ENCODE peak calls at places on chromosomes 2 and 18, in six cellular contexts. S, V, C, Y, Q and O are unnamed samples.

GRCh38 chr2:118202707-118203303 is 114.5 kb downstream of the INSIG2 start:
- DNase-seq in S (peak; percentile 77), V (peak; percentile 36), C (peak; percentile 57), Y (peak; percentile 54), Q (no peak), O (no peak)

GRCh38 chr2:85785027-85785822 is 31.4 kb downstream of the ATOH8 start:
- DNase-seq in S (no peak), V (peak; percentile 23), C (no peak), Y (no peak), Q (no peak), O (no peak)

GRCh38 chr2:217599906-217600305 is 402.9 kb downstream of the TNS1 start:
- DNase-seq in S (no peak), V (peak; percentile 29), C (no peak), Y (no peak), Q (no peak), O (no peak)

GRCh38 chr2:219495531-219496122 is 3.1 kb upstream of the GMPPA start:
- DNase-seq in S (peak; percentile 91), V (peak; percentile 74), C (peak; percentile 76), Y (peak; percentile 85), Q (peak; percentile 21), O (peak; percentile 64)

GRCh38 chr2:235230809-235231601 is 262.8 kb upstream of the AGAP1 start:
- DNase-seq in S (no peak), V (no peak), C (no peak), Y (no peak), Q (no peak), O (no peak)

GRCh38 chr2:68357608-68358337 is 7.3 kb upstream of the PLEK start:
- DNase-seq in S (peak; percentile 56), V (peak; percentile 58), C (peak; percentile 21), Y (peak; percentile 52), Q (no peak), O (peak; percentile 51)

GRCh38 chr2:228180126-228181097 is 1.1 kb downstream of the SPHKAP start:
- DNase-seq in S (peak; percentile 67), V (no peak), C (no peak), Y (no peak), Q (no peak), O (no peak)

GRCh38 chr18:74186661-74187060 is 38.3 kb downstream of the TIMM21 start:
- DNase-seq in S (no peak), V (no peak), C (no peak), Y (no peak), Q (no peak), O (no peak)

GRCh38 chr2:191625016-191625415 is 52.9 kb upstream of the NABP1 start:
- DNase-seq in S (no peak), V (no peak), C (no peak), Y (peak; percentile 75), Q (no peak), O (no peak)

GRCh38 chr18:58438161-58438983 is 190.5 kb downstream of the ALPK2 start:
- DNase-seq in S (no peak), V (peak; percentile 41), C (no peak), Y (no peak), Q (no peak), O (no peak)

GRCh38 chr2:54247115-54247514 is 8.9 kb downstream of the TSPYL6 start:
- DNase-seq in S (no peak), V (peak; percentile 29), C (no peak), Y (no peak), Q (no peak), O (no peak)

GRCh38 chr2:75587954-75588587 is 27.3 kb upstream of the EVA1A start:
- DNase-seq in S (no peak), V (peak; percentile 94), C (no peak), Y (no peak), Q (no peak), O (no peak)

GRCh38 chr2:11169333-11169732 is 14.1 kb downstream of the SLC66A3 start:
- DNase-seq in S (no peak), V (no peak), C (no peak), Y (peak; percentile 45), Q (no peak), O (no peak)

GRCh38 chr2:23550553-23550952 is 165.6 kb downstream of the KLHL29 start:
- DNase-seq in S (no peak), V (peak; percentile 29), C (no peak), Y (no peak), Q (no peak), O (no peak)

GRCh38 chr2:205435970-205436369 is 246.3 kb upstream of the NRP2 start:
- DNase-seq in S (no peak), V (peak; percentile 35), C (no peak), Y (no peak), Q (no peak), O (no peak)

GRCh38 chr18:51370996-51371395 is 173.5 kb upstream of the MEX3C start:
- DNase-seq in S (no peak), V (no peak), C (no peak), Y (no peak), Q (no peak), O (no peak)

GRCh38 chr2:46540496-46541342 is 61.4 kb downstream of the TMEM247 start:
- DNase-seq in S (no peak), V (peak; percentile 86), C (no peak), Y (peak; percentile 42), Q (no peak), O (no peak)

GRCh38 chr2:227007940-227008339 is 156.1 kb downstream of the COL4A4 start:
- DNase-seq in S (no peak), V (no peak), C (no peak), Y (no peak), Q (no peak), O (no peak)

GRCh38 chr2:200702646-200703118 is 109.0 kb upstream of the BZW1 start:
- DNase-seq in S (no peak), V (no peak), C (no peak), Y (peak; percentile 80), Q (no peak), O (no peak)

GRCh38 chr2:242053921-242054320 is 184.4 kb downstream of the RTP5 start:
- DNase-seq in S (no peak), V (no peak), C (no peak), Y (no peak), Q (no peak), O (no peak)

GRCh38 chr2:26230806-26231205 is 13.6 kb downstream of the HADHA start:
- DNase-seq in S (no peak), V (no peak), C (no peak), Y (no peak), Q (no peak), O (no peak)

GRCh38 chr18:2891526-2892431 is 45.0 kb downstream of the EMILIN2 start:
- DNase-seq in S (no peak), V (no peak), C (no peak), Y (no peak), Q (no peak), O (no peak)

GRCh38 chr18:51668632-51669031 is 471.2 kb upstream of the MEX3C start:
- DNase-seq in S (no peak), V (no peak), C (no peak), Y (no peak), Q (no peak), O (no peak)

GRCh38 chr2:37982847-37983246 is 57.8 kb downstream of the RMDN2 start:
- DNase-seq in S (no peak), V (no peak), C (no peak), Y (no peak), Q (no peak), O (no peak)

GRCh38 chr2:239830066-239830717 is 194.9 kb downstream of the NDUFA10 start:
- DNase-seq in S (peak; percentile 35), V (no peak), C (no peak), Y (no peak), Q (no peak), O (no peak)
- TF ChIP-seq CEBPB in S (no peak), V (no peak), C (no peak), Y (no peak), Q (no peak), O (no peak)

DNA sequence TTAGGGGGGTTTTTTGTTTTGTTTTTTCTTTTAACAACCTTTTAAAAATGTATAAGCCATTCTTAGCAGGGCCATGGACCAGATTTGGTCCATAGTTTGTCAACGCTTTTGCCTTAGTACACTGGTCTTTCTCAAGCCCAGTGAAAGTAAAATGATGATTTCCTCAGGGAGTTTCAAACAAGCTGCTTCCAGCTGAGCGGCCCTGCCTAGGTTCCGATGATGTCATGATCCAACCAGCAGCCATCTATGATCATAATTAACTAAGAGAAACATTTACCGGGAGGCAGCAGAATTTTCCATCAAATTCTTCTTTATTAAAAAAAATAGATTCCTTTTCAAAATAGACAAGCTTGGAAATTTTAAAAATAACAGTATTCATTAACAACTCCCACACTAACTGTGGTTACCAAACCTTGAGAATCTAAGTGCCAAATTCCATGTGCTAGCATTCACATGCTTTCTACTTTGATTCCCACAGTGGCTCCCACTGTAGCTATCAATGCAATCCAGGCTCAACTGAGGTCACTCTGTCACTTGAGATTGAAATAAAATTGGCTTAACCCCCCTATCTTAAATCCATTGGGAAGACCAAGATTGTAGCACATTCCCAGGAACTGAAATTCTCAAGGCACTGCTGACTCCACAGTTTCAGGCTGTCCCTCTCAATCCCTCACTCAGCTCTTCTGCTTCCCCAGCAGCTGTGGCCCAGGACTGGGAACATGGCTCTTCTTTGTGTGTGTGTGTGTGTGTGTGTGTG is 148.9 kb downstream of the RNF152 start:
- DNase-seq in S (no peak), V (peak; percentile 46), C (no peak), Y (no peak), Q (no peak), O (no peak)
- H4K20me1 ChIP-seq in S (no peaks in the 10 kb centered on the region), V (no peaks in the 10 kb centered on the region), C (no peaks in the 10 kb centered on the region), Y (no peaks in the 10 kb centered on the region), Q (no peaks in the 10 kb centered on the region), O (no peaks in the 10 kb centered on the region)

GRCh38 chr2:113890253-113891235 is 655 bp downstream of the ACTR3 start:
- DNase-seq in S (peak; percentile 76), V (peak; percentile 80), C (peak; percentile 71), Y (peak; percentile 73), Q (peak; percentile 75), O (peak; percentile 41)
- TF ChIP-seq POLR2A in S (peak; percentile 43), V (peak; percentile 69), C (peak; percentile 67), Y (no peak), Q (peak; percentile 45), O (no peak)

GRCh38 chr2:108918941-108919341 is 70.1 kb downstream of the EDAR start:
- DNase-seq in S (no peak), V (no peak), C (no peak), Y (no peak), Q (no peak), O (no peak)

GRCh38 chr2:108918156-108918845 is 70.7 kb downstream of the EDAR start:
- DNase-seq in S (no peak), V (no peak), C (no peak), Y (no peak), Q (no peak), O (no peak)

GRCh38 chr2:108916397-108917077 is 72.5 kb downstream of the EDAR start:
- DNase-seq in S (no peak), V (no peak), C (no peak), Y (no peak), Q (no peak), O (no peak)

GRCh38 chr2:108917078-108917440 is 72.0 kb downstream of the EDAR start:
- DNase-seq in S (no peak), V (peak; percentile 20), C (no peak), Y (peak; percentile 47), Q (no peak), O (no peak)

GRCh38 chr2:108917526-108917925 is 71.5 kb downstream of the EDAR start:
- DNase-seq in S (no peak), V (no peak), C (no peak), Y (no peak), Q (no peak), O (no peak)
- TF ChIP-seq CEBPB in S (no peak), V (no peak), C (no peak), Y (no peak), Q (no peak), O (no peak)

GRCh38 chr2:121519732-121520640 is 10.7 kb upstream of the RNU4ATAC start:
- DNase-seq in S (no peak), V (peak; percentile 23), C (no peak), Y (peak; percentile 35), Q (no peak), O (no peak)
- H4K20me1 ChIP-seq in S (no peaks in the 10 kb centered on the region), V (no peaks in the 10 kb centered on the region), C (no peaks in the 10 kb centered on the region), Y (no peaks in the 10 kb centered on the region), Q (no peaks in the 10 kb centered on the region), O (no peaks in the 10 kb centered on the region)